ENCODE peak calls at places on chromosomes 6 and 20, in five cellular contexts. One of them, this sample, is unnamed.

GRCh38 chr20:63835031-63835858 is 4.2 kb upstream of the ZBTB46 start:
- DNase-seq in NT2/D1: peak
- DNase-seq in HepG2: peak
- DNase-seq in H1: peak
- DNase-seq in GM12878: no peak
- DNase-seq in this sample: peak

GRCh38 chr6:116773886-116774285 is 8.4 kb upstream of the FAM162B start:
- DNase-seq in NT2/D1: no peak
- DNase-seq in HepG2: no peak
- DNase-seq in H1: no peak
- DNase-seq in GM12878: no peak
- DNase-seq in this sample: no peak

GRCh38 chr6:169965239-169965638 is 213.8 kb downstream of the ERMARD start:
- DNase-seq in NT2/D1: no peak
- DNase-seq in HepG2: no peak
- DNase-seq in H1: no peak
- DNase-seq in GM12878: no peak
- DNase-seq in this sample: no peak

GRCh38 chr6:150286919-150287318 is 81.9 kb upstream of the IYD start:
- DNase-seq in NT2/D1: no peak
- DNase-seq in HepG2: no peak
- DNase-seq in H1: no peak
- DNase-seq in GM12878: no peak
- DNase-seq in this sample: no peak

GRCh38 chr6:32785781-32786533 is 22.6 kb upstream of the HLA-DQB2 start:
- DNase-seq in NT2/D1: no peak
- DNase-seq in HepG2: peak
- DNase-seq in H1: no peak
- DNase-seq in GM12878: peak
- DNase-seq in this sample: peak

GRCh38 chr6:42783876-42784738 is 2.3 kb downstream of the BICRAL start:
- DNase-seq in NT2/D1: no peak
- DNase-seq in HepG2: no peak
- DNase-seq in H1: no peak
- DNase-seq in GM12878: no peak
- DNase-seq in this sample: no peak

GRCh38 chr20:8361008-8361652 is 229.1 kb downstream of the PLCB1 start:
- DNase-seq in NT2/D1: no peak
- DNase-seq in HepG2: no peak
- DNase-seq in H1: no peak
- DNase-seq in GM12878: peak
- DNase-seq in this sample: no peak

GRCh38 chr6:111804627-111805235 is 68.5 kb downstream of the FYN start:
- DNase-seq in NT2/D1: no peak
- DNase-seq in HepG2: no peak
- DNase-seq in H1: no peak
- DNase-seq in GM12878: peak
- DNase-seq in this sample: no peak

DNA sequence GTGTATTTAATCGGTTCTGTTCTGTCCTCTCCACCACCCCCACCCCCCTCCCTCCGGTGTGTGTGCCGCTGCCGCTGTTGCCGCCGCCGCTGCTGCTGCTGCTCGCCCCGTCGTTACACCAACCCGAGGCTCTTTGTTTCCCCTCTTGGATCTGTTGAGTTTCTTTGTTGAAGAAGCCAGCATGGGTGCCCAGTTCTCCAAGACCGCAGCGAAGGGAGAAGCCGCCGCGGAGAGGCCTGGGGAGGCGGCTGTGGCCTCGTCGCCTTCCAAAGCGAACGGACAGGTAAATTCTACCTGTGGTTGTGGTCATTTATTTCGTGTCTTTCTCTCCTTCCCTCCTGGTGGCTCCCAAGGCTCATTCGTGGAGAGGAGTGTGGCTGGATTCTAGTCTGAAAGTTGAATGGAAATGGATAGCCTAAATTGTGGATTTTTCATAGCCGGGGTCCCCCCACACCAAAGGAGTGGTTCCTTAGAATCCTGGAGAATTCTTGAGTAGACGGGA is 471 bp downstream of the MARCKS start:
- DNase-seq in NT2/D1: no peak
- DNase-seq in HepG2: no peak
- DNase-seq in H1: no peak
- DNase-seq in GM12878: no peak
- DNase-seq in this sample: peak
- TF ChIP-seq SUZ12 in NT2/D1: no peak
- TF ChIP-seq SUZ12 in HepG2: no peak
- TF ChIP-seq SUZ12 in H1: no peak
- TF ChIP-seq SUZ12 in GM12878: no peak
- TF ChIP-seq SUZ12 in this sample: no peak

GRCh38 chr6:137736048-137736846 is 130.8 kb upstream of the TNFAIP3 start:
- DNase-seq in NT2/D1: no peak
- DNase-seq in HepG2: no peak
- DNase-seq in H1: no peak
- DNase-seq in GM12878: no peak
- DNase-seq in this sample: no peak
- TF ChIP-seq SUZ12 in NT2/D1: no peak
- TF ChIP-seq SUZ12 in HepG2: no peak
- TF ChIP-seq SUZ12 in H1: no peak
- TF ChIP-seq SUZ12 in GM12878: no peak
- TF ChIP-seq SUZ12 in this sample: no peak

DNA sequence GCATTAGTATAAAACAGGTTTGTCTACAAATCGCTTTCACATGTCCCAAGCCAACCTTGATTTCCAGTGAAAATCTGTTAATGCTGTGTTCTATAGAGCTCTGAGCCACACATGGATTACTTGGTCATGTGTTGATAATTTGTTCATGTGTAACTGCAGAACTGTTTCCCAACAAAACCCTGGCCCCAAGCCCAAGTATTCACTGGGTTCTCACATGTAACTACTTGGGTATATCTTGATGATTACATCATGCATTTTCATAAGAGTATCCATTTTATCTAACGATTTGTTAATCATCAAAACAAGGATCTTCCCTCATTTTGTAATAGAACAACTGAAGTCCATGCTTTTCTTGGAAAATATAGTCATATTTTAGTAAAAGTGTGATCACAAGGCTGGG is 657.6 kb downstream of the PRKN start:
- DNase-seq in NT2/D1: no peak
- DNase-seq in HepG2: no peak
- DNase-seq in H1: no peak
- DNase-seq in GM12878: no peak
- DNase-seq in this sample: no peak
- TF ChIP-seq SUZ12 in NT2/D1: no peak
- TF ChIP-seq SUZ12 in HepG2: no peak
- TF ChIP-seq SUZ12 in H1: no peak
- TF ChIP-seq SUZ12 in GM12878: no peak
- TF ChIP-seq SUZ12 in this sample: no peak

GRCh38 chr20:38633577-38634093 is 32.0 kb downstream of the ARHGAP40 start:
- DNase-seq in NT2/D1: peak
- DNase-seq in HepG2: peak
- DNase-seq in H1: peak
- DNase-seq in GM12878: no peak
- DNase-seq in this sample: peak

GRCh38 chr20:38631155-38632022 is 29.8 kb downstream of the ARHGAP40 start:
- DNase-seq in NT2/D1: no peak
- DNase-seq in HepG2: no peak
- DNase-seq in H1: no peak
- DNase-seq in GM12878: no peak
- DNase-seq in this sample: no peak

GRCh38 chr20:38628580-38629470 is 27.2 kb downstream of the ARHGAP40 start:
- DNase-seq in NT2/D1: peak
- DNase-seq in HepG2: no peak
- DNase-seq in H1: no peak
- DNase-seq in GM12878: no peak
- DNase-seq in this sample: no peak

GRCh38 chr20:38629979-38630378 is 28.4 kb downstream of the ARHGAP40 start:
- DNase-seq in NT2/D1: no peak
- DNase-seq in HepG2: no peak
- DNase-seq in H1: no peak
- DNase-seq in GM12878: no peak
- DNase-seq in this sample: no peak

GRCh38 chr20:38630727-38631126 is 29.1 kb downstream of the ARHGAP40 start:
- DNase-seq in NT2/D1: no peak
- DNase-seq in HepG2: no peak
- DNase-seq in H1: no peak
- DNase-seq in GM12878: no peak
- DNase-seq in this sample: no peak
- TF ChIP-seq SUZ12 in NT2/D1: no peak
- TF ChIP-seq SUZ12 in HepG2: no peak
- TF ChIP-seq SUZ12 in H1: no peak
- TF ChIP-seq SUZ12 in GM12878: no peak
- TF ChIP-seq SUZ12 in this sample: no peak